ENCODE peak calls at places on chromosomes 1 and 21, in nine cellular contexts. One of them, this sample, is unnamed.
A peak's percentile ranks its signal among the peaks of the same experiment; 100 is the strongest.

GRCh38 chr1:32275424-32275823 is 16.5 kb upstream of the HDAC1 start:
- DNase-seq in WERI-Rb-1: no peak
- DNase-seq in GM23248: peak; percentile 18
- DNase-seq in Peyer's patch: no peak
- DNase-seq in left ventricle myocardium inferior: no peak
- DNase-seq in ovary: no peak
- DNase-seq in naive thymus-derived CD4-positive, alpha-beta T cell: no peak
- DNase-seq in cardiac muscle cell: peak; percentile 47
- DNase-seq in SJSA1: no peak
- DNase-seq in this sample: no peak

GRCh38 chr1:240999826-241000225 is 357.2 kb downstream of the RGS7 start:
- DNase-seq in WERI-Rb-1: no peak
- DNase-seq in GM23248: no peak
- DNase-seq in Peyer's patch: no peak
- DNase-seq in left ventricle myocardium inferior: no peak
- DNase-seq in ovary: no peak
- DNase-seq in naive thymus-derived CD4-positive, alpha-beta T cell: no peak
- DNase-seq in cardiac muscle cell: no peak
- DNase-seq in SJSA1: no peak
- DNase-seq in this sample: no peak

GRCh38 chr1:178362784-178363183 is 134.0 kb downstream of the CLEC20A start:
- DNase-seq in WERI-Rb-1: no peak
- DNase-seq in GM23248: peak; percentile 86
- DNase-seq in Peyer's patch: no peak
- DNase-seq in left ventricle myocardium inferior: no peak
- DNase-seq in ovary: no peak
- DNase-seq in naive thymus-derived CD4-positive, alpha-beta T cell: no peak
- DNase-seq in cardiac muscle cell: peak; percentile 59
- DNase-seq in SJSA1: no peak
- DNase-seq in this sample: no peak

GRCh38 chr1:180571832-180572636 is 13.3 kb downstream of the OVAAL start:
- DNase-seq in WERI-Rb-1: no peak
- DNase-seq in GM23248: peak; percentile 53
- DNase-seq in Peyer's patch: no peak
- DNase-seq in left ventricle myocardium inferior: no peak
- DNase-seq in ovary: no peak
- DNase-seq in naive thymus-derived CD4-positive, alpha-beta T cell: peak; percentile 48
- DNase-seq in cardiac muscle cell: no peak
- DNase-seq in SJSA1: no peak
- DNase-seq in this sample: no peak

GRCh38 chr1:67537647-67538018 is 107.4 kb upstream of the SERBP1 start:
- DNase-seq in WERI-Rb-1: no peak
- DNase-seq in GM23248: no peak
- DNase-seq in Peyer's patch: no peak
- DNase-seq in left ventricle myocardium inferior: no peak
- DNase-seq in ovary: no peak
- DNase-seq in naive thymus-derived CD4-positive, alpha-beta T cell: no peak
- DNase-seq in cardiac muscle cell: no peak
- DNase-seq in SJSA1: no peak
- DNase-seq in this sample: no peak

GRCh38 chr1:205224736-205225135 is 3.0 kb upstream of the TMCC2 start:
- DNase-seq in WERI-Rb-1: no peak
- DNase-seq in GM23248: no peak
- DNase-seq in Peyer's patch: no peak
- DNase-seq in left ventricle myocardium inferior: no peak
- DNase-seq in ovary: no peak
- DNase-seq in naive thymus-derived CD4-positive, alpha-beta T cell: no peak
- DNase-seq in cardiac muscle cell: no peak
- DNase-seq in SJSA1: no peak
- DNase-seq in this sample: no peak

GRCh38 chr1:77927414-77927813 is 39.0 kb downstream of the NEXN start:
- DNase-seq in WERI-Rb-1: no peak
- DNase-seq in GM23248: no peak
- DNase-seq in Peyer's patch: no peak
- DNase-seq in left ventricle myocardium inferior: no peak
- DNase-seq in ovary: no peak
- DNase-seq in naive thymus-derived CD4-positive, alpha-beta T cell: no peak
- DNase-seq in cardiac muscle cell: no peak
- DNase-seq in SJSA1: no peak
- DNase-seq in this sample: no peak

GRCh38 chr1:215543191-215543606 is 23.9 kb upstream of the KCTD3 start:
- DNase-seq in WERI-Rb-1: no peak
- DNase-seq in GM23248: peak; percentile 82
- DNase-seq in Peyer's patch: no peak
- DNase-seq in left ventricle myocardium inferior: no peak
- DNase-seq in ovary: no peak
- DNase-seq in naive thymus-derived CD4-positive, alpha-beta T cell: no peak
- DNase-seq in cardiac muscle cell: peak; percentile 87
- DNase-seq in SJSA1: no peak
- DNase-seq in this sample: no peak

GRCh38 chr1:206590025-206590834 is 22.0 kb downstream of the EIF2D start:
- DNase-seq in WERI-Rb-1: peak; percentile 33
- DNase-seq in GM23248: peak; percentile 88
- DNase-seq in Peyer's patch: no peak
- DNase-seq in left ventricle myocardium inferior: no peak
- DNase-seq in ovary: no peak
- DNase-seq in naive thymus-derived CD4-positive, alpha-beta T cell: peak; percentile 60
- DNase-seq in cardiac muscle cell: peak; percentile 34
- DNase-seq in SJSA1: no peak
- DNase-seq in this sample: no peak

GRCh38 chr21:25942145-25942544 is 207.4 kb downstream of the GABPA start:
- DNase-seq in WERI-Rb-1: no peak
- DNase-seq in GM23248: no peak
- DNase-seq in Peyer's patch: no peak
- DNase-seq in left ventricle myocardium inferior: no peak
- DNase-seq in ovary: no peak
- DNase-seq in naive thymus-derived CD4-positive, alpha-beta T cell: no peak
- DNase-seq in cardiac muscle cell: no peak
- DNase-seq in SJSA1: no peak
- DNase-seq in this sample: no peak

GRCh38 chr1:234978397-234979291 is 150.0 kb downstream of the TOMM20 start:
- DNase-seq in WERI-Rb-1: no peak
- DNase-seq in GM23248: peak; percentile 72
- DNase-seq in Peyer's patch: peak; percentile 84
- DNase-seq in left ventricle myocardium inferior: peak; percentile 53
- DNase-seq in ovary: no peak
- DNase-seq in naive thymus-derived CD4-positive, alpha-beta T cell: no peak
- DNase-seq in cardiac muscle cell: peak; percentile 78
- DNase-seq in SJSA1: no peak
- DNase-seq in this sample: peak; percentile 75

GRCh38 chr1:236021424-236022135 is 43.3 kb downstream of the NID1 start:
- DNase-seq in WERI-Rb-1: no peak
- DNase-seq in GM23248: peak; percentile 61
- DNase-seq in Peyer's patch: no peak
- DNase-seq in left ventricle myocardium inferior: no peak
- DNase-seq in ovary: no peak
- DNase-seq in naive thymus-derived CD4-positive, alpha-beta T cell: no peak
- DNase-seq in cardiac muscle cell: peak; percentile 63
- DNase-seq in SJSA1: no peak
- DNase-seq in this sample: no peak

GRCh38 chr1:199688133-199688676 is 339.3 kb upstream of the NR5A2 start:
- DNase-seq in WERI-Rb-1: no peak
- DNase-seq in GM23248: no peak
- DNase-seq in Peyer's patch: no peak
- DNase-seq in left ventricle myocardium inferior: no peak
- DNase-seq in ovary: no peak
- DNase-seq in naive thymus-derived CD4-positive, alpha-beta T cell: no peak
- DNase-seq in cardiac muscle cell: no peak
- DNase-seq in SJSA1: no peak
- DNase-seq in this sample: no peak

GRCh38 chr1:236163460-236164153 is 21.3 kb downstream of the GPR137B start:
- DNase-seq in WERI-Rb-1: no peak
- DNase-seq in GM23248: no peak
- DNase-seq in Peyer's patch: no peak
- DNase-seq in left ventricle myocardium inferior: no peak
- DNase-seq in ovary: no peak
- DNase-seq in naive thymus-derived CD4-positive, alpha-beta T cell: no peak
- DNase-seq in cardiac muscle cell: peak; percentile 10
- DNase-seq in SJSA1: no peak
- DNase-seq in this sample: no peak

GRCh38 chr1:244092293-244093264 is 41.5 kb downstream of the ZBTB18 start:
- DNase-seq in WERI-Rb-1: no peak
- DNase-seq in GM23248: peak; percentile 83
- DNase-seq in Peyer's patch: no peak
- DNase-seq in left ventricle myocardium inferior: no peak
- DNase-seq in ovary: no peak
- DNase-seq in naive thymus-derived CD4-positive, alpha-beta T cell: no peak
- DNase-seq in cardiac muscle cell: peak; percentile 43
- DNase-seq in SJSA1: no peak
- DNase-seq in this sample: no peak

GRCh38 chr1:219210067-219210466 is 36.4 kb downstream of the LYPLAL1 start:
- DNase-seq in WERI-Rb-1: no peak
- DNase-seq in GM23248: no peak
- DNase-seq in Peyer's patch: no peak
- DNase-seq in left ventricle myocardium inferior: no peak
- DNase-seq in ovary: no peak
- DNase-seq in naive thymus-derived CD4-positive, alpha-beta T cell: no peak
- DNase-seq in cardiac muscle cell: no peak
- DNase-seq in SJSA1: no peak
- DNase-seq in this sample: no peak

GRCh38 chr21:15430023-15430422 is 299.8 kb upstream of the USP25 start:
- DNase-seq in WERI-Rb-1: no peak
- DNase-seq in GM23248: peak; percentile 52
- DNase-seq in Peyer's patch: no peak
- DNase-seq in left ventricle myocardium inferior: no peak
- DNase-seq in ovary: no peak
- DNase-seq in naive thymus-derived CD4-positive, alpha-beta T cell: no peak
- DNase-seq in cardiac muscle cell: peak; percentile 23
- DNase-seq in SJSA1: no peak
- DNase-seq in this sample: no peak

GRCh38 chr1:62337535-62337784 is 18.2 kb upstream of the KANK4 start:
- DNase-seq in WERI-Rb-1: no peak
- DNase-seq in GM23248: no peak
- DNase-seq in Peyer's patch: no peak
- DNase-seq in left ventricle myocardium inferior: no peak
- DNase-seq in ovary: no peak
- DNase-seq in naive thymus-derived CD4-positive, alpha-beta T cell: no peak
- DNase-seq in cardiac muscle cell: no peak
- DNase-seq in SJSA1: no peak
- DNase-seq in this sample: no peak

DNA sequence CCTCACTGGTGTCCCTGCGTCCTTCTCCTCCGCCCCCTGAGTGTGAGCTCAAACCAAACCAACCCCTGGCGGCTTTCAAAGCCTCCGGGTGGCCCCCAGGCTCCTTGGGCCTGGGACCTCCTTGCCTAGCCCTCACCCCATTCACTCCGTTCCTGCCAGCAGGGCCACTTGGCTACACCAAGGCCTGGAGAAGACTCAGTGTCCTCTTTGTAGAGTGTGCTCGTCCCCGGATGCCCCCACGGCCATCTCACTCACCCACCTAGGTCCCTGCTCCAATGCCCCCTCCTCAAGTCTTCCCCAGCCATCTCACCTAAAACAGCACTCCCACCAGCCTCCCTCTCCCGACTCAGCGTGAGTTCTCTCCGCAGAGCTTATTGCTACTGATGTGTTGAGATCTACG is 7.2 kb upstream of the CCDC27 start:
- DNase-seq in WERI-Rb-1: no peak
- DNase-seq in GM23248: no peak
- DNase-seq in Peyer's patch: no peak
- DNase-seq in left ventricle myocardium inferior: no peak
- DNase-seq in ovary: no peak
- DNase-seq in naive thymus-derived CD4-positive, alpha-beta T cell: no peak
- DNase-seq in cardiac muscle cell: no peak
- DNase-seq in SJSA1: no peak
- DNase-seq in this sample: no peak
- H3K4me3 ChIP-seq in WERI-Rb-1: no peak overlapping the region
- H3K4me3 ChIP-seq in GM23248: no peak overlapping the region
- H3K4me3 ChIP-seq in Peyer's patch: no peak overlapping the region
- H3K4me3 ChIP-seq in left ventricle myocardium inferior: no peak overlapping the region
- H3K4me3 ChIP-seq in ovary: no peak overlapping the region
- H3K4me3 ChIP-seq in naive thymus-derived CD4-positive, alpha-beta T cell: no peak overlapping the region
- H3K4me3 ChIP-seq in cardiac muscle cell: no peak overlapping the region
- H3K4me3 ChIP-seq in SJSA1: no peak overlapping the region
- H3K4me3 ChIP-seq in this sample: no peak overlapping the region

GRCh38 chr1:5451671-5452070 is 540.6 kb downstream of the NPHP4 start:
- DNase-seq in WERI-Rb-1: no peak
- DNase-seq in GM23248: no peak
- DNase-seq in Peyer's patch: peak; percentile 8
- DNase-seq in left ventricle myocardium inferior: no peak
- DNase-seq in ovary: no peak
- DNase-seq in naive thymus-derived CD4-positive, alpha-beta T cell: no peak
- DNase-seq in cardiac muscle cell: no peak
- DNase-seq in SJSA1: no peak
- DNase-seq in this sample: no peak
- H3K9me3 ChIP-seq in WERI-Rb-1: peaks cover 19% of the 10 kb centered on the region
- H3K9me3 ChIP-seq in GM23248: no peaks in the 10 kb centered on the region
- H3K9me3 ChIP-seq in Peyer's patch: no peaks in the 10 kb centered on the region
- H3K9me3 ChIP-seq in left ventricle myocardium inferior: no peaks in the 10 kb centered on the region
- H3K9me3 ChIP-seq in ovary: no peaks in the 10 kb centered on the region
- H3K9me3 ChIP-seq in naive thymus-derived CD4-positive, alpha-beta T cell: no peaks in the 10 kb centered on the region
- H3K9me3 ChIP-seq in cardiac muscle cell: no peaks in the 10 kb centered on the region
- H3K9me3 ChIP-seq in SJSA1: peaks cover 3% of the 10 kb centered on the region
- H3K9me3 ChIP-seq in this sample: peaks cover 2% of the 10 kb centered on the region

GRCh38 chr1:113320972-113321680 is 69.2 kb upstream of the MAGI3 start:
- DNase-seq in WERI-Rb-1: no peak
- DNase-seq in GM23248: no peak
- DNase-seq in Peyer's patch: no peak
- DNase-seq in left ventricle myocardium inferior: no peak
- DNase-seq in ovary: no peak
- DNase-seq in naive thymus-derived CD4-positive, alpha-beta T cell: no peak
- DNase-seq in cardiac muscle cell: no peak
- DNase-seq in SJSA1: no peak
- DNase-seq in this sample: no peak
- H3K27ac ChIP-seq in WERI-Rb-1: no peak overlapping the region
- H3K27ac ChIP-seq in GM23248: no peak overlapping the region
- H3K27ac ChIP-seq in Peyer's patch: peak overlapping the region; percentile 3
- H3K27ac ChIP-seq in left ventricle myocardium inferior: no peak overlapping the region
- H3K27ac ChIP-seq in ovary: no peak overlapping the region
- H3K27ac ChIP-seq in naive thymus-derived CD4-positive, alpha-beta T cell: no peak overlapping the region
- H3K27ac ChIP-seq in cardiac muscle cell: no peak overlapping the region
- H3K27ac ChIP-seq in SJSA1: no peak overlapping the region
- H3K27ac ChIP-seq in this sample: no peak overlapping the region

GRCh38 chr21:35861656-35862055 is 198.7 kb downstream of the SETD4 start:
- DNase-seq in WERI-Rb-1: no peak
- DNase-seq in GM23248: peak; percentile 31
- DNase-seq in Peyer's patch: no peak
- DNase-seq in left ventricle myocardium inferior: no peak
- DNase-seq in ovary: no peak
- DNase-seq in naive thymus-derived CD4-positive, alpha-beta T cell: no peak
- DNase-seq in cardiac muscle cell: no peak
- DNase-seq in SJSA1: no peak
- DNase-seq in this sample: no peak

GRCh38 chr21:35857082-35857481 is 203.2 kb downstream of the SETD4 start:
- DNase-seq in WERI-Rb-1: no peak
- DNase-seq in GM23248: no peak
- DNase-seq in Peyer's patch: no peak
- DNase-seq in left ventricle myocardium inferior: no peak
- DNase-seq in ovary: no peak
- DNase-seq in naive thymus-derived CD4-positive, alpha-beta T cell: no peak
- DNase-seq in cardiac muscle cell: no peak
- DNase-seq in SJSA1: no peak
- DNase-seq in this sample: no peak

GRCh38 chr21:35859677-35860076 is 200.6 kb downstream of the SETD4 start:
- DNase-seq in WERI-Rb-1: no peak
- DNase-seq in GM23248: no peak
- DNase-seq in Peyer's patch: peak; percentile 54
- DNase-seq in left ventricle myocardium inferior: no peak
- DNase-seq in ovary: no peak
- DNase-seq in naive thymus-derived CD4-positive, alpha-beta T cell: no peak
- DNase-seq in cardiac muscle cell: no peak
- DNase-seq in SJSA1: no peak
- DNase-seq in this sample: no peak

GRCh38 chr21:35862969-35863368 is 197.4 kb downstream of the SETD4 start:
- DNase-seq in WERI-Rb-1: no peak
- DNase-seq in GM23248: no peak
- DNase-seq in Peyer's patch: no peak
- DNase-seq in left ventricle myocardium inferior: no peak
- DNase-seq in ovary: no peak
- DNase-seq in naive thymus-derived CD4-positive, alpha-beta T cell: no peak
- DNase-seq in cardiac muscle cell: no peak
- DNase-seq in SJSA1: no peak
- DNase-seq in this sample: no peak

GRCh38 chr21:35860181-35860869 is 200.0 kb downstream of the SETD4 start:
- DNase-seq in WERI-Rb-1: no peak
- DNase-seq in GM23248: no peak
- DNase-seq in Peyer's patch: peak; percentile 67
- DNase-seq in left ventricle myocardium inferior: no peak
- DNase-seq in ovary: no peak
- DNase-seq in naive thymus-derived CD4-positive, alpha-beta T cell: no peak
- DNase-seq in cardiac muscle cell: no peak
- DNase-seq in SJSA1: no peak
- DNase-seq in this sample: no peak
- H3K4me3 ChIP-seq in WERI-Rb-1: no peak overlapping the region
- H3K4me3 ChIP-seq in GM23248: no peak overlapping the region
- H3K4me3 ChIP-seq in Peyer's patch: no peak overlapping the region
- H3K4me3 ChIP-seq in left ventricle myocardium inferior: no peak overlapping the region
- H3K4me3 ChIP-seq in ovary: no peak overlapping the region
- H3K4me3 ChIP-seq in naive thymus-derived CD4-positive, alpha-beta T cell: no peak overlapping the region
- H3K4me3 ChIP-seq in cardiac muscle cell: no peak overlapping the region
- H3K4me3 ChIP-seq in SJSA1: no peak overlapping the region
- H3K4me3 ChIP-seq in this sample: no peak overlapping the region

This sample was measured in aorta.